ENCODE peak calls at places on chromosomes 16 and 17, in ten cellular contexts. S is tibial artery, W is GM12864, U is fibroblast of lung, P is A549, L is GM23338, V is BE2C, C is cardiac muscle cell, H is brain microvascular endothelial cell, X is sigmoid colon. I is an unnamed sample.

GRCh38 chr17:50094243-50094752 is 853 bp upstream of the PDK2 start:
- DNase-seq in S (peak; percentile 91), W (peak; percentile 57), U (peak; percentile 74), P (peak; percentile 91), L (peak; percentile 96), V (peak; percentile 90), C (peak; percentile 95), H (peak; percentile 83), X (peak; percentile 95), I (peak; percentile 93)

GRCh38 chr16:25143898-25144297 is 32.4 kb downstream of the LCMT1 start:
- DNase-seq in S (no peak), W (no peak), U (no peak), P (peak; percentile 35), L (peak; percentile 47), V (peak; percentile 13), C (no peak), H (no peak), X (no peak), I (peak; percentile 15)

GRCh38 chr17:44380767-44381166 is 8.7 kb downstream of the ITGA2B start:
- DNase-seq in S (no peak), W (no peak), U (no peak), P (no peak), L (no peak), V (no peak), C (no peak), H (no peak), X (no peak), I (no peak)

GRCh38 chr16:11348737-11349598 is 3.7 kb downstream of the RMI2 start:
- DNase-seq in S (no peak), W (no peak), U (no peak), P (no peak), L (no peak), V (no peak), C (no peak), H (no peak), X (no peak), I (no peak)

GRCh38 chr17:38598536-38598935 is 7.2 kb downstream of the SRCIN1 start:
- DNase-seq in S (no peak), W (peak; percentile 38), U (peak; percentile 79), P (peak; percentile 89), L (peak; percentile 99), V (peak; percentile 90), C (peak; percentile 84), H (peak; percentile 61), X (no peak), I (peak; percentile 18)

GRCh38 chr17:4444782-4445473 is 11.2 kb downstream of the SPNS3 start:
- DNase-seq in S (peak; percentile 42), W (no peak), U (peak; percentile 15), P (peak; percentile 37), L (no peak), V (peak; percentile 22), C (no peak), H (no peak), X (no peak), I (no peak)

GRCh38 chr16:11181242-11181888 is 74.6 kb downstream of the SOCS1 start:
- DNase-seq in S (no peak), W (no peak), U (no peak), P (no peak), L (no peak), V (no peak), C (no peak), H (no peak), X (no peak), I (no peak)

GRCh38 chr17:63702223-63702577 is 2.3 kb upstream of the LIMD2 start:
- DNase-seq in S (no peak), W (no peak), U (no peak), P (no peak), L (no peak), V (no peak), C (no peak), H (no peak), X (no peak), I (no peak)

GRCh38 chr17:12773153-12773552 is 16.1 kb upstream of the ARHGAP44 start:
- DNase-seq in S (no peak), W (peak; percentile 21), U (no peak), P (no peak), L (no peak), V (no peak), C (no peak), H (no peak), X (no peak), I (no peak)

GRCh38 chr16:11232852-11233726 is 22.9 kb downstream of the SOCS1 start:
- DNase-seq in S (peak; percentile 24), W (no peak), U (no peak), P (no peak), L (peak; percentile 75), V (no peak), C (no peak), H (no peak), X (no peak), I (no peak)

GRCh38 chr17:49191407-49191916 is 18.9 kb downstream of the GNGT2 start:
- DNase-seq in S (no peak), W (peak; percentile 59), U (no peak), P (no peak), L (no peak), V (no peak), C (no peak), H (no peak), X (no peak), I (no peak)

GRCh38 chr16:78499399-78499798 is 399.9 kb downstream of the WWOX start:
- DNase-seq in S (no peak), W (no peak), U (no peak), P (no peak), L (no peak), V (no peak), C (no peak), H (no peak), X (no peak), I (no peak)

GRCh38 chr16:48438414-48438813 is 53.2 kb upstream of the SIAH1 start:
- DNase-seq in S (no peak), W (no peak), U (no peak), P (no peak), L (no peak), V (no peak), C (no peak), H (no peak), X (no peak), I (no peak)

GRCh38 chr17:9307313-9307998 is 268.2 kb downstream of the STX8 start:
- DNase-seq in S (no peak), W (no peak), U (peak; percentile 24), P (no peak), L (no peak), V (no peak), C (no peak), H (no peak), X (no peak), I (peak; percentile 22)
- TF ChIP-seq CTCF in S (no peak), W (no peak), U (no peak), P (no peak), L (no peak), V (no peak), C (no peak), H (no peak), X (no peak), I (no peak)

GRCh38 chr17:62001105-62001504 is 64.0 kb downstream of the MED13 start:
- DNase-seq in S (no peak), W (no peak), U (no peak), P (no peak), L (no peak), V (no peak), C (no peak), H (no peak), X (no peak), I (no peak)

GRCh38 chr17:61996916-61997605 is 68.0 kb downstream of the MED13 start:
- DNase-seq in S (no peak), W (no peak), U (peak; percentile 56), P (no peak), L (no peak), V (no peak), C (no peak), H (no peak), X (no peak), I (no peak)

GRCh38 chr17:62000186-62000585 is 64.9 kb downstream of the MED13 start:
- DNase-seq in S (no peak), W (no peak), U (no peak), P (no peak), L (no peak), V (no peak), C (no peak), H (no peak), X (no peak), I (no peak)

GRCh38 chr17:61997649-61998048 is 67.4 kb downstream of the MED13 start:
- DNase-seq in S (no peak), W (no peak), U (peak; percentile 73), P (no peak), L (no peak), V (no peak), C (no peak), H (no peak), X (no peak), I (peak; percentile 41)
- H3K4me3 ChIP-seq in S (no peak overlapping the region), W (no peak overlapping the region), U (no peak overlapping the region), P (no peak overlapping the region), L (no peak overlapping the region), V (no peak overlapping the region), C (no peak overlapping the region), H (no peak overlapping the region), X (no peak overlapping the region), I (no peak overlapping the region)

GRCh38 chr17:41322264-41322902 is 6.9 kb upstream of the KRTAP17-1 start:
- DNase-seq in S (no peak), W (no peak), U (peak; percentile 62), P (peak; percentile 68), L (peak; percentile 67), V (no peak), C (peak; percentile 42), H (peak; percentile 64), X (no peak), I (peak; percentile 80)
- TF ChIP-seq CTCF in S (peak; percentile 72), W (peak; percentile 90), U (peak; percentile 90), P (peak; percentile 89), L (peak; percentile 72), V (peak; percentile 80), C (peak; percentile 84), H (peak; percentile 84), X (no peak), I (peak; percentile 89)

GRCh38 chr16:50252082-50252611 is 14.2 kb upstream of the ADCY7 start:
- DNase-seq in S (no peak), W (no peak), U (no peak), P (no peak), L (no peak), V (no peak), C (no peak), H (no peak), X (no peak), I (no peak)
- H3K4me3 ChIP-seq in S (no peak overlapping the region), W (no peak overlapping the region), U (no peak overlapping the region), P (no peak overlapping the region), L (no peak overlapping the region), V (no peak overlapping the region), C (no peak overlapping the region), H (no peak overlapping the region), X (no peak overlapping the region), I (no peak overlapping the region)

GRCh38 chr17:10022416-10022815 is 117.3 kb upstream of the RCVRN start:
- DNase-seq in S (no peak), W (no peak), U (no peak), P (no peak), L (no peak), V (no peak), C (no peak), H (no peak), X (no peak), I (no peak)
- TF ChIP-seq CTCF in S (no peak), W (no peak), U (no peak), P (no peak), L (no peak), V (no peak), C (no peak), H (no peak), X (no peak), I (no peak)